ENCODE peak calls at places on chromosomes 2 and 18, in four cellular contexts. One of them, this sample, is unnamed.

GRCh38 chr18:55694291-55694690 is 106.3 kb upstream of the TCF4 start:
- DNase-seq in astrocyte: peak; percentile 33
- DNase-seq in posterior cingulate gyrus: no peak
- DNase-seq in activated effector memory CD4-positive, alpha-beta T cell treated with anti-CD3 and anti-CD28 coated beads, Interleukin-2, amount 50 U/mL, for 16 hours: no peak
- DNase-seq in this sample: no peak

GRCh38 chr2:3728104-3729054 is 25.0 kb downstream of the DCDC2C start:
- DNase-seq in astrocyte: peak; percentile 16
- DNase-seq in posterior cingulate gyrus: no peak
- DNase-seq in activated effector memory CD4-positive, alpha-beta T cell treated with anti-CD3 and anti-CD28 coated beads, Interleukin-2, amount 50 U/mL, for 16 hours: no peak
- DNase-seq in this sample: peak; percentile 55

GRCh38 chr2:217127744-217128143 is 267.9 kb upstream of the TNP1 start:
- DNase-seq in astrocyte: peak; percentile 50
- DNase-seq in posterior cingulate gyrus: no peak
- DNase-seq in activated effector memory CD4-positive, alpha-beta T cell treated with anti-CD3 and anti-CD28 coated beads, Interleukin-2, amount 50 U/mL, for 16 hours: no peak
- DNase-seq in this sample: no peak

GRCh38 chr18:74142251-74142650 is 5.4 kb downstream of the FBXO15 start:
- DNase-seq in astrocyte: no peak
- DNase-seq in posterior cingulate gyrus: no peak
- DNase-seq in activated effector memory CD4-positive, alpha-beta T cell treated with anti-CD3 and anti-CD28 coated beads, Interleukin-2, amount 50 U/mL, for 16 hours: no peak
- DNase-seq in this sample: no peak

GRCh38 chr18:58208207-58208944 is 164.3 kb downstream of the NEDD4L start:
- DNase-seq in astrocyte: peak; percentile 37
- DNase-seq in posterior cingulate gyrus: no peak
- DNase-seq in activated effector memory CD4-positive, alpha-beta T cell treated with anti-CD3 and anti-CD28 coated beads, Interleukin-2, amount 50 U/mL, for 16 hours: no peak
- DNase-seq in this sample: no peak

GRCh38 chr2:163878718-163879117 is 142.9 kb upstream of the FIGN start:
- DNase-seq in astrocyte: no peak
- DNase-seq in posterior cingulate gyrus: no peak
- DNase-seq in activated effector memory CD4-positive, alpha-beta T cell treated with anti-CD3 and anti-CD28 coated beads, Interleukin-2, amount 50 U/mL, for 16 hours: no peak
- DNase-seq in this sample: peak; percentile 48

GRCh38 chr2:157440404-157441071 is 3.4 kb downstream of the CYTIP start:
- DNase-seq in astrocyte: no peak
- DNase-seq in posterior cingulate gyrus: no peak
- DNase-seq in activated effector memory CD4-positive, alpha-beta T cell treated with anti-CD3 and anti-CD28 coated beads, Interleukin-2, amount 50 U/mL, for 16 hours: no peak
- DNase-seq in this sample: no peak

GRCh38 chr18:26948703-26949102 is 83.2 kb upstream of the AQP4 start:
- DNase-seq in astrocyte: no peak
- DNase-seq in posterior cingulate gyrus: no peak
- DNase-seq in activated effector memory CD4-positive, alpha-beta T cell treated with anti-CD3 and anti-CD28 coated beads, Interleukin-2, amount 50 U/mL, for 16 hours: no peak
- DNase-seq in this sample: no peak

GRCh38 chr18:41075212-41075611 is 879.8 kb upstream of the PIK3C3 start:
- DNase-seq in astrocyte: peak; percentile 97
- DNase-seq in posterior cingulate gyrus: no peak
- DNase-seq in activated effector memory CD4-positive, alpha-beta T cell treated with anti-CD3 and anti-CD28 coated beads, Interleukin-2, amount 50 U/mL, for 16 hours: no peak
- DNase-seq in this sample: no peak

GRCh38 chr18:11119962-11120361 is 29.4 kb downstream of the PIEZO2 start:
- DNase-seq in astrocyte: peak; percentile 31
- DNase-seq in posterior cingulate gyrus: no peak
- DNase-seq in activated effector memory CD4-positive, alpha-beta T cell treated with anti-CD3 and anti-CD28 coated beads, Interleukin-2, amount 50 U/mL, for 16 hours: no peak
- DNase-seq in this sample: no peak

GRCh38 chr2:241882090-241882625 is 12.6 kb downstream of the RTP5 start:
- DNase-seq in astrocyte: no peak
- DNase-seq in posterior cingulate gyrus: no peak
- DNase-seq in activated effector memory CD4-positive, alpha-beta T cell treated with anti-CD3 and anti-CD28 coated beads, Interleukin-2, amount 50 U/mL, for 16 hours: peak; percentile 74
- DNase-seq in this sample: peak; percentile 36

GRCh38 chr2:62653582-62654422 is 51.7 kb upstream of the EHBP1 start:
- DNase-seq in astrocyte: no peak
- DNase-seq in posterior cingulate gyrus: no peak
- DNase-seq in activated effector memory CD4-positive, alpha-beta T cell treated with anti-CD3 and anti-CD28 coated beads, Interleukin-2, amount 50 U/mL, for 16 hours: no peak
- DNase-seq in this sample: no peak

GRCh38 chr2:62747876-62748275 is 42.4 kb downstream of the EHBP1 start:
- DNase-seq in astrocyte: no peak
- DNase-seq in posterior cingulate gyrus: no peak
- DNase-seq in activated effector memory CD4-positive, alpha-beta T cell treated with anti-CD3 and anti-CD28 coated beads, Interleukin-2, amount 50 U/mL, for 16 hours: no peak
- DNase-seq in this sample: no peak

GRCh38 chr18:5900249-5900648 is 4.9 kb upstream of the TMEM200C start:
- DNase-seq in astrocyte: peak; percentile 86
- DNase-seq in posterior cingulate gyrus: no peak
- DNase-seq in activated effector memory CD4-positive, alpha-beta T cell treated with anti-CD3 and anti-CD28 coated beads, Interleukin-2, amount 50 U/mL, for 16 hours: no peak
- DNase-seq in this sample: no peak

GRCh38 chr2:239876241-239876947 is 148.7 kb downstream of the NDUFA10 start:
- DNase-seq in astrocyte: no peak
- DNase-seq in posterior cingulate gyrus: no peak
- DNase-seq in activated effector memory CD4-positive, alpha-beta T cell treated with anti-CD3 and anti-CD28 coated beads, Interleukin-2, amount 50 U/mL, for 16 hours: no peak
- DNase-seq in this sample: no peak

GRCh38 chr18:66553824-66554223 is 50.1 kb downstream of the CDH19 start:
- DNase-seq in astrocyte: peak; percentile 70
- DNase-seq in posterior cingulate gyrus: no peak
- DNase-seq in activated effector memory CD4-positive, alpha-beta T cell treated with anti-CD3 and anti-CD28 coated beads, Interleukin-2, amount 50 U/mL, for 16 hours: no peak
- DNase-seq in this sample: no peak

GRCh38 chr18:74546751-74547530 is 12.6 kb downstream of the CNDP1 start:
- DNase-seq in astrocyte: peak; percentile 4
- DNase-seq in posterior cingulate gyrus: no peak
- DNase-seq in activated effector memory CD4-positive, alpha-beta T cell treated with anti-CD3 and anti-CD28 coated beads, Interleukin-2, amount 50 U/mL, for 16 hours: no peak
- DNase-seq in this sample: no peak

GRCh38 chr18:72697706-72698105 is 153.6 kb upstream of the CBLN2 start:
- DNase-seq in astrocyte: no peak
- DNase-seq in posterior cingulate gyrus: no peak
- DNase-seq in activated effector memory CD4-positive, alpha-beta T cell treated with anti-CD3 and anti-CD28 coated beads, Interleukin-2, amount 50 U/mL, for 16 hours: no peak
- DNase-seq in this sample: no peak

GRCh38 chr2:210553371-210553770 is 3.0 kb upstream of the CPS1 start:
- DNase-seq in astrocyte: peak; percentile 12
- DNase-seq in posterior cingulate gyrus: no peak
- DNase-seq in activated effector memory CD4-positive, alpha-beta T cell treated with anti-CD3 and anti-CD28 coated beads, Interleukin-2, amount 50 U/mL, for 16 hours: no peak
- DNase-seq in this sample: no peak

GRCh38 chr2:8847400-8847799 is 10.0 kb upstream of the KIDINS220 start:
- DNase-seq in astrocyte: no peak
- DNase-seq in posterior cingulate gyrus: no peak
- DNase-seq in activated effector memory CD4-positive, alpha-beta T cell treated with anti-CD3 and anti-CD28 coated beads, Interleukin-2, amount 50 U/mL, for 16 hours: no peak
- DNase-seq in this sample: no peak

GRCh38 chr2:144996225-144996795 is 476.4 kb upstream of the ZEB2 start:
- DNase-seq in astrocyte: peak; percentile 53
- DNase-seq in posterior cingulate gyrus: no peak
- DNase-seq in activated effector memory CD4-positive, alpha-beta T cell treated with anti-CD3 and anti-CD28 coated beads, Interleukin-2, amount 50 U/mL, for 16 hours: no peak
- DNase-seq in this sample: no peak

GRCh38 chr2:45008296-45009129 is 739 bp downstream of the SIX2 start:
- DNase-seq in astrocyte: no peak
- DNase-seq in posterior cingulate gyrus: no peak
- DNase-seq in activated effector memory CD4-positive, alpha-beta T cell treated with anti-CD3 and anti-CD28 coated beads, Interleukin-2, amount 50 U/mL, for 16 hours: no peak
- DNase-seq in this sample: no peak

GRCh38 chr2:102726128-102727087 is 35.4 kb upstream of the TMEM182 start:
- DNase-seq in astrocyte: no peak
- DNase-seq in posterior cingulate gyrus: no peak
- DNase-seq in activated effector memory CD4-positive, alpha-beta T cell treated with anti-CD3 and anti-CD28 coated beads, Interleukin-2, amount 50 U/mL, for 16 hours: no peak
- DNase-seq in this sample: no peak

GRCh38 chr2:119820275-119820674 is 60.6 kb downstream of the PTPN4 start:
- DNase-seq in astrocyte: peak; percentile 86
- DNase-seq in posterior cingulate gyrus: no peak
- DNase-seq in activated effector memory CD4-positive, alpha-beta T cell treated with anti-CD3 and anti-CD28 coated beads, Interleukin-2, amount 50 U/mL, for 16 hours: no peak
- DNase-seq in this sample: peak; percentile 81

GRCh38 chr18:47912343-47912742 is 18.1 kb downstream of the SMAD2 start:
- DNase-seq in astrocyte: no peak
- DNase-seq in posterior cingulate gyrus: no peak
- DNase-seq in activated effector memory CD4-positive, alpha-beta T cell treated with anti-CD3 and anti-CD28 coated beads, Interleukin-2, amount 50 U/mL, for 16 hours: no peak
- DNase-seq in this sample: no peak

GRCh38 chr18:22921762-22922161 is 11.4 kb upstream of the RBBP8 start:
- DNase-seq in astrocyte: no peak
- DNase-seq in posterior cingulate gyrus: no peak
- DNase-seq in activated effector memory CD4-positive, alpha-beta T cell treated with anti-CD3 and anti-CD28 coated beads, Interleukin-2, amount 50 U/mL, for 16 hours: no peak
- DNase-seq in this sample: no peak

GRCh38 chr18:57555134-57555533 is 31.4 kb downstream of the FECH start:
- DNase-seq in astrocyte: no peak
- DNase-seq in posterior cingulate gyrus: no peak
- DNase-seq in activated effector memory CD4-positive, alpha-beta T cell treated with anti-CD3 and anti-CD28 coated beads, Interleukin-2, amount 50 U/mL, for 16 hours: no peak
- DNase-seq in this sample: no peak

GRCh38 chr2:170335351-170335750 is 157.4 kb downstream of the MYO3B start:
- DNase-seq in astrocyte: peak; percentile 12
- DNase-seq in posterior cingulate gyrus: no peak
- DNase-seq in activated effector memory CD4-positive, alpha-beta T cell treated with anti-CD3 and anti-CD28 coated beads, Interleukin-2, amount 50 U/mL, for 16 hours: no peak
- DNase-seq in this sample: no peak

GRCh38 chr2:85400541-85400940 is 9.6 kb downstream of the CAPG start:
- DNase-seq in astrocyte: no peak
- DNase-seq in posterior cingulate gyrus: no peak
- DNase-seq in activated effector memory CD4-positive, alpha-beta T cell treated with anti-CD3 and anti-CD28 coated beads, Interleukin-2, amount 50 U/mL, for 16 hours: no peak
- DNase-seq in this sample: no peak

GRCh38 chr2:187527262-187527661 is 27.0 kb downstream of the TFPI start:
- DNase-seq in astrocyte: peak; percentile 77
- DNase-seq in posterior cingulate gyrus: no peak
- DNase-seq in activated effector memory CD4-positive, alpha-beta T cell treated with anti-CD3 and anti-CD28 coated beads, Interleukin-2, amount 50 U/mL, for 16 hours: no peak
- DNase-seq in this sample: no peak

GRCh38 chr2:237192881-237193280 is 107.2 kb downstream of the COPS8 start:
- DNase-seq in astrocyte: no peak
- DNase-seq in posterior cingulate gyrus: no peak
- DNase-seq in activated effector memory CD4-positive, alpha-beta T cell treated with anti-CD3 and anti-CD28 coated beads, Interleukin-2, amount 50 U/mL, for 16 hours: no peak
- DNase-seq in this sample: no peak

GRCh38 chr2:16359961-16360360 is 305.7 kb downstream of the CYRIA start:
- DNase-seq in astrocyte: no peak
- DNase-seq in posterior cingulate gyrus: no peak
- DNase-seq in activated effector memory CD4-positive, alpha-beta T cell treated with anti-CD3 and anti-CD28 coated beads, Interleukin-2, amount 50 U/mL, for 16 hours: no peak
- DNase-seq in this sample: no peak

GRCh38 chr18:75101916-75102315 is 107.0 kb downstream of the PTGR3 start:
- DNase-seq in astrocyte: no peak
- DNase-seq in posterior cingulate gyrus: no peak
- DNase-seq in activated effector memory CD4-positive, alpha-beta T cell treated with anti-CD3 and anti-CD28 coated beads, Interleukin-2, amount 50 U/mL, for 16 hours: no peak
- DNase-seq in this sample: no peak

GRCh38 chr2:124810132-124810531 is 785.0 kb downstream of the CNTNAP5 start:
- DNase-seq in astrocyte: no peak
- DNase-seq in posterior cingulate gyrus: no peak
- DNase-seq in activated effector memory CD4-positive, alpha-beta T cell treated with anti-CD3 and anti-CD28 coated beads, Interleukin-2, amount 50 U/mL, for 16 hours: no peak
- DNase-seq in this sample: peak; percentile 52

GRCh38 chr18:42041793-42042192 is 86.8 kb downstream of the PIK3C3 start:
- DNase-seq in astrocyte: no peak
- DNase-seq in posterior cingulate gyrus: no peak
- DNase-seq in activated effector memory CD4-positive, alpha-beta T cell treated with anti-CD3 and anti-CD28 coated beads, Interleukin-2, amount 50 U/mL, for 16 hours: no peak
- DNase-seq in this sample: no peak

GRCh38 chr2:36351291-36352023 is 4.1 kb upstream of the CRIM1 start:
- DNase-seq in astrocyte: no peak
- DNase-seq in posterior cingulate gyrus: no peak
- DNase-seq in activated effector memory CD4-positive, alpha-beta T cell treated with anti-CD3 and anti-CD28 coated beads, Interleukin-2, amount 50 U/mL, for 16 hours: no peak
- DNase-seq in this sample: no peak

This sample was measured in D341Med.